ENCODE peak calls at places on chromosomes 1 and 21, in eight cellular contexts. B, K, Z, D, U, W, J and Y are unnamed samples.

GRCh38 chr1:54488065-54488750 is 59.8 kb upstream of the ACOT11 start:
- DNase-seq in B (peak; percentile 94), K (peak; percentile 95), Z (peak; percentile 95), D (peak; percentile 95), U (peak; percentile 91), W (peak; percentile 94), J (peak; percentile 69), Y (peak; percentile 97)

GRCh38 chr1:220462756-220463155 is 65.2 kb upstream of the MARK1 start:
- DNase-seq in B (no peak), K (peak; percentile 67), Z (no peak), D (no peak), U (no peak), W (no peak), J (no peak), Y (peak; percentile 85)

GRCh38 chr1:47675721-47676120 is 237.9 kb downstream of the FOXD2 start:
- DNase-seq in B (peak; percentile 9), K (no peak), Z (no peak), D (peak; percentile 29), U (no peak), W (no peak), J (no peak), Y (peak; percentile 55)

GRCh38 chr1:77234096-77234495 is 14.9 kb upstream of the PIGK start:
- DNase-seq in B (no peak), K (no peak), Z (no peak), D (no peak), U (no peak), W (no peak), J (no peak), Y (no peak)

GRCh38 chr1:78619803-78620579 is at the start of gene IFI44L:
- DNase-seq in B (peak; percentile 37), K (peak; percentile 62), Z (peak; percentile 80), D (no peak), U (no peak), W (peak; percentile 57), J (no peak), Y (no peak)

GRCh38 chr1:165903672-165904071 is 76.3 kb downstream of the UCK2 start:
- DNase-seq in B (no peak), K (peak; percentile 34), Z (peak; percentile 85), D (no peak), U (no peak), W (no peak), J (no peak), Y (no peak)

GRCh38 chr1:240000634-240001033 is 91.0 kb upstream of the FMN2 start:
- DNase-seq in B (no peak), K (no peak), Z (peak; percentile 79), D (no peak), U (no peak), W (no peak), J (no peak), Y (no peak)

GRCh38 chr1:99557556-99558256 is 88.2 kb upstream of the PALMD start:
- DNase-seq in B (no peak), K (no peak), Z (peak; percentile 94), D (no peak), U (no peak), W (no peak), J (no peak), Y (no peak)

GRCh38 chr21:36584980-36585940 is 105.3 kb upstream of the CLDN14 start:
- DNase-seq in B (no peak), K (no peak), Z (no peak), D (no peak), U (no peak), W (no peak), J (no peak), Y (no peak)

GRCh38 chr1:6519491-6519934 is 28.0 kb upstream of the PLEKHG5 start:
- DNase-seq in B (peak; percentile 56), K (no peak), Z (peak; percentile 39), D (no peak), U (no peak), W (no peak), J (no peak), Y (peak; percentile 65)

GRCh38 chr1:93608188-93609109 is 73.2 kb downstream of the BCAR3 start:
- DNase-seq in B (no peak), K (no peak), Z (no peak), D (no peak), U (no peak), W (peak; percentile 77), J (no peak), Y (peak; percentile 36)

GRCh38 chr21:33403128-33403785 is at the start of gene IFNGR2:
- DNase-seq in B (peak; percentile 43), K (peak; percentile 9), Z (peak; percentile 58), D (peak; percentile 85), U (peak; percentile 76), W (peak; percentile 43), J (no peak), Y (peak; percentile 74)

GRCh38 chr1:217977943-217978342 is 307.1 kb upstream of the RRP15 start:
- DNase-seq in B (no peak), K (no peak), Z (no peak), D (no peak), U (no peak), W (no peak), J (no peak), Y (no peak)

GRCh38 chr1:10692401-10693021 is 103.9 kb downstream of the CASZ1 start:
- DNase-seq in B (no peak), K (peak; percentile 65), Z (peak; percentile 10), D (peak; percentile 87), U (no peak), W (peak; percentile 40), J (peak; percentile 50), Y (no peak)

GRCh38 chr1:1337793-1338147 is 6.7 kb downstream of the TAS1R3 start:
- DNase-seq in B (no peak), K (no peak), Z (no peak), D (no peak), U (no peak), W (no peak), J (no peak), Y (peak; percentile 91)

GRCh38 chr21:40433575-40433974 is 413.4 kb downstream of the DSCAM start:
- DNase-seq in B (no peak), K (no peak), Z (no peak), D (no peak), U (no peak), W (no peak), J (no peak), Y (no peak)

GRCh38 chr1:78092686-78093085 is 46.9 kb downstream of the GIPC2 start:
- DNase-seq in B (no peak), K (peak; percentile 42), Z (peak; percentile 69), D (no peak), U (no peak), W (no peak), J (peak; percentile 23), Y (no peak)

DNA sequence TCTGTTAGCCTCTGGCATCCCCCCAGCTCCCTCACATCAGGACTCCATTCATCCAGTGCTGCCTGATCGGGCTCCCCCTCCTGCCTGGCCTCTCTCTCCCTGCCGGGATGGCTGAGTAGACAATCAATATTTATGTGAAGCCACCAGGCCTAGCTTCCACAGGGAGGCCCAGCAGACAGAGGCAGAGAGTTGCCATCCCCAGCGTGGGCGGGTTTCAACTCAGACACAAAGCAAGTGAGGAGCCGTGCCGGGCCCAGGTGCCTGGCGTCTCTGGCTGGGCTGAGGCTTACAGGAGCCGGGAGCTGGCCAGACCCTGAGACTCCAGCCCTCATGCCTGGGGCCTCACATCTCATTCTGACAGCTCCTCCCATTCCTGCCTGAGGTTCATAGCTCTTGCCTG is 34.5 kb upstream of the ATP2B4 start:
- DNase-seq in B (peak; percentile 72), K (no peak), Z (no peak), D (no peak), U (no peak), W (no peak), J (no peak), Y (peak; percentile 94)
- H3K27ac ChIP-seq in B (no peak overlapping the region), K (no peak overlapping the region), Z (no peak overlapping the region), D (no peak overlapping the region), U (no peak overlapping the region), W (peak overlapping the region; percentile 25), J (no peak overlapping the region), Y (peak overlapping the region; percentile 83)

GRCh38 chr1:67626495-67627235 is 58.3 kb upstream of the GADD45A start:
- DNase-seq in B (no peak), K (peak; percentile 22), Z (peak; percentile 67), D (no peak), U (no peak), W (no peak), J (no peak), Y (no peak)

GRCh38 chr1:67626090-67626489 is 58.9 kb upstream of the GADD45A start:
- DNase-seq in B (no peak), K (no peak), Z (no peak), D (no peak), U (no peak), W (no peak), J (no peak), Y (no peak)

GRCh38 chr1:67624680-67625079 is 60.3 kb upstream of the GADD45A start:
- DNase-seq in B (no peak), K (no peak), Z (no peak), D (no peak), U (no peak), W (no peak), J (no peak), Y (no peak)

GRCh38 chr1:67627336-67627735 is 57.7 kb upstream of the GADD45A start:
- DNase-seq in B (no peak), K (no peak), Z (no peak), D (no peak), U (no peak), W (no peak), J (no peak), Y (no peak)

GRCh38 chr1:67623906-67624305 is 61.1 kb upstream of the GADD45A start:
- DNase-seq in B (no peak), K (no peak), Z (no peak), D (no peak), U (no peak), W (no peak), J (no peak), Y (no peak)
- H3K9me3 ChIP-seq in B (no peaks in the 10 kb centered on the region), K (no peaks in the 10 kb centered on the region), Z (no peaks in the 10 kb centered on the region), D (no peaks in the 10 kb centered on the region), U (no peaks in the 10 kb centered on the region), W (no peaks in the 10 kb centered on the region), J (no peaks in the 10 kb centered on the region), Y (no peaks in the 10 kb centered on the region)

GRCh38 chr1:118948351-118948750 is 39.8 kb downstream of the TBX15 start:
- DNase-seq in B (no peak), K (no peak), Z (peak; percentile 33), D (no peak), U (no peak), W (no peak), J (no peak), Y (no peak)
- H3K27ac ChIP-seq in B (no peak overlapping the region), K (no peak overlapping the region), Z (peak overlapping the region; percentile 88), D (no peak overlapping the region), U (no peak overlapping the region), W (no peak overlapping the region), J (no peak overlapping the region), Y (no peak overlapping the region)

GRCh38 chr1:4132525-4133308 is 232.6 kb upstream of the C1orf174 start:
- DNase-seq in B (no peak), K (no peak), Z (no peak), D (peak; percentile 47), U (no peak), W (no peak), J (no peak), Y (no peak)

GRCh38 chr1:4130096-4130495 is 230.0 kb upstream of the C1orf174 start:
- DNase-seq in B (no peak), K (no peak), Z (no peak), D (no peak), U (no peak), W (no peak), J (no peak), Y (no peak)

GRCh38 chr1:4129693-4130092 is 229.6 kb upstream of the C1orf174 start:
- DNase-seq in B (no peak), K (no peak), Z (no peak), D (no peak), U (no peak), W (no peak), J (no peak), Y (no peak)

GRCh38 chr1:4133541-4133940 is 233.5 kb upstream of the C1orf174 start:
- DNase-seq in B (peak; percentile 16), K (no peak), Z (no peak), D (no peak), U (no peak), W (no peak), J (no peak), Y (no peak)

GRCh38 chr1:4131734-4132133 is 231.7 kb upstream of the C1orf174 start:
- DNase-seq in B (no peak), K (no peak), Z (no peak), D (no peak), U (no peak), W (no peak), J (no peak), Y (no peak)
- H3K9me3 ChIP-seq in B (no peaks in the 10 kb centered on the region), K (no peaks in the 10 kb centered on the region), Z (no peaks in the 10 kb centered on the region), D (no peaks in the 10 kb centered on the region), U (no peaks in the 10 kb centered on the region), W (no peaks in the 10 kb centered on the region), J (no peaks in the 10 kb centered on the region), Y (peaks cover 9% of the 10 kb centered on the region)